ENCODE peak calls at places on chromosomes 13 and 19, in five cellular contexts. D, N, S, U and E are unnamed samples.

GRCh38 chr13:108176685-108177274 is 38.6 kb downstream of the LIG4 start:
- DNase-seq in N (no peak), S (no peak), U (peak), D (no peak), E (no peak)

GRCh38 chr13:81929988-81930387 is 1589.1 kb upstream of the SPRY2 start:
- DNase-seq in S (no peak), N (no peak), U (peak), D (peak), E (no peak)

GRCh38 chr13:50244913-50245574 is 229.8 kb downstream of the KCNRG start:
- DNase-seq in U (peak), D (peak), S (no peak), N (no peak), E (no peak)

GRCh38 chr19:7772752-7773291 is 9.8 kb downstream of the CLEC4M start:
- DNase-seq in U (peak), N (no peak), D (peak), S (no peak), E (no peak)

GRCh38 chr19:13499682-13500081 is 6.6 kb downstream of the CACNA1A start:
- DNase-seq in N (no peak), U (no peak), D (no peak), S (no peak), E (no peak)

GRCh38 chr19:40815223-40815622 is 16.2 kb downstream of the EGLN2 start:
- DNase-seq in S (no peak), U (no peak), N (peak), D (no peak), E (no peak)

GRCh38 chr19:8412783-8413592 is at the start of gene MARCHF2:
- DNase-seq in D (peak), S (peak), N (peak), U (peak), E (peak)

GRCh38 chr13:75550159-75550567 is 572 bp downstream of the UCHL3 start:
- DNase-seq in D (peak), S (no peak), U (peak), N (no peak), E (no peak)

GRCh38 chr19:52600639-52601024 is 30.5 kb downstream of the ZNF701 start:
- DNase-seq in U (no peak), N (no peak), D (no peak), S (peak), E (no peak)

GRCh38 chr13:113291997-113292862 is 4.8 kb upstream of the LAMP1 start:
- DNase-seq in U (peak), S (peak), D (peak), N (no peak), E (no peak)

GRCh38 chr19:15534957-15535864 is 26.9 kb downstream of the CYP4F22 start:
- DNase-seq in S (no peak), U (no peak), N (no peak), D (no peak), E (no peak)

GRCh38 chr13:65966991-65967451 is 1263.1 kb downstream of the PCDH9 start:
- DNase-seq in S (no peak), U (peak), N (no peak), D (peak), E (no peak)

GRCh38 chr13:99320693-99321481 is 13.7 kb upstream of the GPR183 start:
- DNase-seq in D (peak), S (no peak), U (peak), N (no peak), E (no peak)

GRCh38 chr19:42634409-42635232 is 39.9 kb upstream of the CEACAM8 start:
- DNase-seq in D (peak), N (no peak), U (peak), S (no peak), E (no peak)

GRCh38 chr13:74215420-74215819 is 81.2 kb upstream of the KLF12 start:
- DNase-seq in S (no peak), U (no peak), N (no peak), D (no peak), E (no peak)

GRCh38 chr13:45055198-45055901 is 65.0 kb upstream of the GTF2F2 start:
- DNase-seq in S (no peak), D (peak), N (no peak), U (peak), E (no peak)

GRCh38 chr19:5131031-5131865 is 162.3 kb downstream of the KDM4B start:
- DNase-seq in U (no peak), D (no peak), N (no peak), S (no peak), E (no peak)

GRCh38 chr13:113928701-113929627 is 44.9 kb downstream of the C13orf46 start:
- DNase-seq in U (no peak), S (peak), D (peak), N (peak), E (peak)

GRCh38 chr13:57629821-57630235 is 1.7 kb upstream of the PCDH17 start:
- DNase-seq in D (peak), U (no peak), N (peak), S (peak), E (peak)

GRCh38 chr19:29499921-29500590 is 25.7 kb upstream of the VSTM2B start:
- DNase-seq in U (no peak), S (no peak), D (no peak), N (peak), E (no peak)

GRCh38 chr13:80975903-80976302 is 635.0 kb upstream of the SPRY2 start:
- DNase-seq in S (no peak), D (no peak), U (no peak), N (no peak), E (no peak)

GRCh38 chr19:18144906-18145305 is 8.1 kb upstream of the PIK3R2 start:
- DNase-seq in N (no peak), U (no peak), D (no peak), S (no peak), E (no peak)

GRCh38 chr19:49676136-49676689 is 858 bp upstream of the PRMT1 start:
- DNase-seq in S (peak), D (peak), U (no peak), N (no peak), E (peak)

GRCh38 chr19:46624958-46625661 is at the start of gene PTGIR:
- DNase-seq in U (no peak), D (peak), S (peak), N (peak), E (no peak)

GRCh38 chr13:63700366-63700765 is 2284.7 kb upstream of the PCDH20 start:
- DNase-seq in D (no peak), N (no peak), U (no peak), S (no peak), E (no peak)

GRCh38 chr13:43537124-43537523 is 249.6 kb downstream of the ENOX1 start:
- DNase-seq in S (no peak), D (no peak), N (no peak), U (peak), E (no peak)
- H3K27ac ChIP-seq in S (peak), D (no peak), N (no peak), U (no peak), E (no peak)

GRCh38 chr13:37187110-37187509 is 81.6 kb upstream of the CSNK1A1L start:
- DNase-seq in U (peak), D (peak), S (no peak), N (no peak), E (no peak)
- H3K27ac ChIP-seq in U (no peak), D (no peak), S (no peak), N (no peak), E (no peak)

GRCh38 chr19:55472463-55472862 is 4.0 kb upstream of the ZNF628 start:
- DNase-seq in D (peak), N (no peak), U (peak), S (peak), E (no peak)
- H3K27ac ChIP-seq in D (no peak), N (no peak), U (no peak), S (no peak), E (no peak)

DNA sequence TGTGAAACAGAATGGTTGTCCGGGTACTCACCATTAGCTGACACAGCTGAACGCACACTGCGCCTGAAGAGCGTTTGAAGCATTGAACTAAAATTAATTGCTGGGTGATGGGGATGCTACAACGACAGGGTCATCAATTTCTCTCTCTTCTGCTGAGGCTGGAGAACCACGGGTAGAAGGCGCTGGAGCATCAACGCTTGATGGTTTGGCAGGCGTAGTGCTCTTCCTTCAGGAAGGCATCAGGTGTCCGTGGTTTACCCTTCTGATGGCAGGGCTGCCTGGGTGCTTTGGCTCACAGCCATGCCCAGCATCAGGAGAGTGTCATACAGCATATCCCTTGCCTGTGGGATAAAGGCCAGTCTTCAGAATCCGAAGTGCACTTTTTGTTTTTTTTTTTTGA is 46.9 kb upstream of the UBE2L5 start:
- DNase-seq in S (no peak), N (peak), U (no peak), D (no peak), E (no peak)
- H3K27ac ChIP-seq in S (no peak), N (no peak), U (no peak), D (no peak), E (no peak)

DNA sequence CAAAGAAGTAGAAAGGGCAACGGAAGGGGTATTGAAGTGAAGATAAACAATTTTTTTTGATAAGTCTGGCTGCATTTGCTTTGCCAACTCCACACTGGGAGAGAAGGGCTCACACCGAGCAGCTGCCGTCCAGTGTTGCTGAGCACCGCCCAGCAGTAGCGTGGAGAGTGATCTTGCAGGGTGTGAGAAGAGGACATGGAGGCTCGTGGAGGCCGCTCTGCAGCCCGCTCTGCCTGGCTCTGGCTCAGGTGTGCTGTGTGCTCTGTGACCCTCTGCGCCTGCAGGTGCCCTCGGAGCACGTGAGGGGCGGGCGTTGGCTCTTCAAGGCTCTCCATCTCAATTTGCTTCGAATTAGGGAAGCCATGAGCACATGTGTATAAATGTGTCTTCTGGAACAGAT is 35.9 kb upstream of the TEX29 start:
- DNase-seq in U (no peak), N (no peak), D (no peak), S (no peak), E (no peak)
- H3K27ac ChIP-seq in U (no peak), N (peak), D (no peak), S (no peak), E (no peak)

DNA sequence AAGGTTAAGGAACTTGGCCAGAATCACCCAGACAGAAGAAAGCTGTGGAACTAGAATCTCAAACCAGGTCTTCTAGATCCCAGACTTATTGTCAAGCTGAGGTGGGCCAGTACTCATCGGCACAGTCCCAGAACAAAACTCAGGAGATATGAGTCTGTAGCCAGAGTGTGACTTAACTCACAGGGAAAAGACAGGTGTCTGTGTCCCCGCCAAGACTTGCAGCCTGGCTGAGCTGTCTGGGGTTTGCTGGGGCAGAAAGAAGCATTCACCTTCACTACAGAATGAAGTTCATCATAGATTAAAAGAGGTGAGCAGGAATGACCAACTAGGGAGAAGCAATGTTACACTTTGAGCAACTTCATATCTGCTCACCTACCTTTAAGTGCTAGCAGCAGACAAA is 257.2 kb downstream of the FOXO1 start:
- DNase-seq in D (no peak), N (no peak), S (no peak), U (no peak), E (no peak)
- H3K27ac ChIP-seq in D (no peak), N (no peak), S (peak), U (no peak), E (no peak)